ENCODE peak calls at places on chromosomes 13 and 19, in six cellular contexts. One of them, this sample, is unnamed.

GRCh38 chr13:107834268-107834667 is 381.1 kb downstream of the LIG4 start:
- DNase-seq in CD8-positive, alpha-beta T cell: no peak
- DNase-seq in effector CD8-positive, alpha-beta T cell: no peak
- DNase-seq in mammary epithelial cell: peak; percentile 26
- DNase-seq in Peyer's patch: no peak
- DNase-seq in activated CD4-positive, alpha-beta T cell treated with anti-CD3 and anti-CD28 coated beads, Interleukin-2, amount 10 ng/mL, durations not matched to agents 7 days and 5 days: no peak
- DNase-seq in this sample: no peak

GRCh38 chr13:34869737-34870136 is 72.3 kb upstream of the NBEA start:
- DNase-seq in CD8-positive, alpha-beta T cell: no peak
- DNase-seq in effector CD8-positive, alpha-beta T cell: no peak
- DNase-seq in mammary epithelial cell: no peak
- DNase-seq in Peyer's patch: no peak
- DNase-seq in activated CD4-positive, alpha-beta T cell treated with anti-CD3 and anti-CD28 coated beads, Interleukin-2, amount 10 ng/mL, durations not matched to agents 7 days and 5 days: no peak
- DNase-seq in this sample: no peak

GRCh38 chr19:55452381-55453325 is 8.8 kb downstream of the ISOC2 start:
- DNase-seq in CD8-positive, alpha-beta T cell: peak; percentile 54
- DNase-seq in effector CD8-positive, alpha-beta T cell: peak; percentile 20
- DNase-seq in mammary epithelial cell: peak; percentile 40
- DNase-seq in Peyer's patch: peak; percentile 56
- DNase-seq in activated CD4-positive, alpha-beta T cell treated with anti-CD3 and anti-CD28 coated beads, Interleukin-2, amount 10 ng/mL, durations not matched to agents 7 days and 5 days: peak; percentile 43
- DNase-seq in this sample: no peak

GRCh38 chr13:96817336-96817941 is 176.8 kb downstream of the OXGR1 start:
- DNase-seq in CD8-positive, alpha-beta T cell: no peak
- DNase-seq in effector CD8-positive, alpha-beta T cell: no peak
- DNase-seq in mammary epithelial cell: peak; percentile 4
- DNase-seq in Peyer's patch: no peak
- DNase-seq in activated CD4-positive, alpha-beta T cell treated with anti-CD3 and anti-CD28 coated beads, Interleukin-2, amount 10 ng/mL, durations not matched to agents 7 days and 5 days: no peak
- DNase-seq in this sample: no peak

GRCh38 chr19:40217921-40218890 is at the start of gene TTC9B:
- DNase-seq in CD8-positive, alpha-beta T cell: peak; percentile 59
- DNase-seq in effector CD8-positive, alpha-beta T cell: peak; percentile 22
- DNase-seq in mammary epithelial cell: peak; percentile 14
- DNase-seq in Peyer's patch: no peak
- DNase-seq in activated CD4-positive, alpha-beta T cell treated with anti-CD3 and anti-CD28 coated beads, Interleukin-2, amount 10 ng/mL, durations not matched to agents 7 days and 5 days: peak; percentile 57
- DNase-seq in this sample: no peak

GRCh38 chr13:48715977-48716376 is 62.2 kb downstream of the CYSLTR2 start:
- DNase-seq in CD8-positive, alpha-beta T cell: no peak
- DNase-seq in effector CD8-positive, alpha-beta T cell: no peak
- DNase-seq in mammary epithelial cell: no peak
- DNase-seq in Peyer's patch: no peak
- DNase-seq in activated CD4-positive, alpha-beta T cell treated with anti-CD3 and anti-CD28 coated beads, Interleukin-2, amount 10 ng/mL, durations not matched to agents 7 days and 5 days: no peak
- DNase-seq in this sample: no peak

GRCh38 chr19:28235606-28236125 is 977.3 kb downstream of the UQCRFS1 start:
- DNase-seq in CD8-positive, alpha-beta T cell: no peak
- DNase-seq in effector CD8-positive, alpha-beta T cell: no peak
- DNase-seq in mammary epithelial cell: no peak
- DNase-seq in Peyer's patch: no peak
- DNase-seq in activated CD4-positive, alpha-beta T cell treated with anti-CD3 and anti-CD28 coated beads, Interleukin-2, amount 10 ng/mL, durations not matched to agents 7 days and 5 days: no peak
- DNase-seq in this sample: no peak

GRCh38 chr13:22031702-22032286 is 360.9 kb downstream of the FGF9 start:
- DNase-seq in CD8-positive, alpha-beta T cell: no peak
- DNase-seq in effector CD8-positive, alpha-beta T cell: no peak
- DNase-seq in mammary epithelial cell: no peak
- DNase-seq in Peyer's patch: no peak
- DNase-seq in activated CD4-positive, alpha-beta T cell treated with anti-CD3 and anti-CD28 coated beads, Interleukin-2, amount 10 ng/mL, durations not matched to agents 7 days and 5 days: no peak
- DNase-seq in this sample: no peak

GRCh38 chr19:13099073-13099999 is 3.3 kb downstream of the LYL1 start:
- DNase-seq in CD8-positive, alpha-beta T cell: peak; percentile 81
- DNase-seq in effector CD8-positive, alpha-beta T cell: peak; percentile 53
- DNase-seq in mammary epithelial cell: no peak
- DNase-seq in Peyer's patch: peak; percentile 94
- DNase-seq in activated CD4-positive, alpha-beta T cell treated with anti-CD3 and anti-CD28 coated beads, Interleukin-2, amount 10 ng/mL, durations not matched to agents 7 days and 5 days: peak; percentile 84
- DNase-seq in this sample: no peak

GRCh38 chr19:13082192-13083007 is 20.3 kb downstream of the LYL1 start:
- DNase-seq in CD8-positive, alpha-beta T cell: no peak
- DNase-seq in effector CD8-positive, alpha-beta T cell: no peak
- DNase-seq in mammary epithelial cell: no peak
- DNase-seq in Peyer's patch: no peak
- DNase-seq in activated CD4-positive, alpha-beta T cell treated with anti-CD3 and anti-CD28 coated beads, Interleukin-2, amount 10 ng/mL, durations not matched to agents 7 days and 5 days: no peak
- DNase-seq in this sample: no peak

GRCh38 chr19:293436-294110 is 2.4 kb upstream of the PLPP2 start:
- DNase-seq in CD8-positive, alpha-beta T cell: no peak
- DNase-seq in effector CD8-positive, alpha-beta T cell: no peak
- DNase-seq in mammary epithelial cell: no peak
- DNase-seq in Peyer's patch: peak; percentile 44
- DNase-seq in activated CD4-positive, alpha-beta T cell treated with anti-CD3 and anti-CD28 coated beads, Interleukin-2, amount 10 ng/mL, durations not matched to agents 7 days and 5 days: no peak
- DNase-seq in this sample: no peak

GRCh38 chr13:95083758-95084157 is 217.5 kb downstream of the ABCC4 start:
- DNase-seq in CD8-positive, alpha-beta T cell: no peak
- DNase-seq in effector CD8-positive, alpha-beta T cell: no peak
- DNase-seq in mammary epithelial cell: peak; percentile 65
- DNase-seq in Peyer's patch: no peak
- DNase-seq in activated CD4-positive, alpha-beta T cell treated with anti-CD3 and anti-CD28 coated beads, Interleukin-2, amount 10 ng/mL, durations not matched to agents 7 days and 5 days: no peak
- DNase-seq in this sample: peak; percentile 56

GRCh38 chr13:102289606-102290005 is 112.2 kb downstream of the FGF14 start:
- DNase-seq in CD8-positive, alpha-beta T cell: no peak
- DNase-seq in effector CD8-positive, alpha-beta T cell: no peak
- DNase-seq in mammary epithelial cell: peak; percentile 41
- DNase-seq in Peyer's patch: no peak
- DNase-seq in activated CD4-positive, alpha-beta T cell treated with anti-CD3 and anti-CD28 coated beads, Interleukin-2, amount 10 ng/mL, durations not matched to agents 7 days and 5 days: no peak
- DNase-seq in this sample: no peak

GRCh38 chr19:16641695-16642094 is 13.7 kb upstream of the MED26 start:
- DNase-seq in CD8-positive, alpha-beta T cell: no peak
- DNase-seq in effector CD8-positive, alpha-beta T cell: no peak
- DNase-seq in mammary epithelial cell: no peak
- DNase-seq in Peyer's patch: no peak
- DNase-seq in activated CD4-positive, alpha-beta T cell treated with anti-CD3 and anti-CD28 coated beads, Interleukin-2, amount 10 ng/mL, durations not matched to agents 7 days and 5 days: no peak
- DNase-seq in this sample: no peak

This sample was measured in GM04503.